ENCODE peak calls at places on chromosomes 1 and 21, in eight cellular contexts. Y is A549; J is tibial artery; H is CD8-positive, alpha-beta T cell; S is right lobe of liver; K is heart right ventricle; Q is small intestine; E is GM23248. F is an unnamed sample.
A peak's percentile ranks its signal among the peaks of the same experiment; 100 is the strongest.

GRCh38 chr1:15617874-15618684 is 821 bp downstream of the DDI2 start:
- DNase-seq in Y (no peak), J (peak; percentile 38), H (peak; percentile 52), S (no peak), K (peak; percentile 32), Q (peak; percentile 77), E (peak; percentile 50), F (no peak)

GRCh38 chr1:55813619-55814018 is 598.5 kb upstream of the USP24 start:
- DNase-seq in Y (peak; percentile 12), J (peak; percentile 75), H (no peak), S (peak; percentile 86), K (peak; percentile 59), Q (no peak), E (peak; percentile 79), F (no peak)

GRCh38 chr1:111603979-111604378 is 15.6 kb upstream of the RAP1A start:
- DNase-seq in Y (no peak), J (no peak), H (peak; percentile 81), S (no peak), K (no peak), Q (peak; percentile 69), E (no peak), F (no peak)

GRCh38 chr1:222794656-222795474 is 20.0 kb upstream of the DISP1 start:
- DNase-seq in Y (peak; percentile 49), J (no peak), H (no peak), S (peak; percentile 71), K (no peak), Q (peak; percentile 82), E (peak; percentile 30), F (no peak)

GRCh38 chr1:205279986-205280385 is 41.6 kb downstream of the NUAK2 start:
- DNase-seq in Y (no peak), J (no peak), H (no peak), S (no peak), K (no peak), Q (peak; percentile 44), E (no peak), F (no peak)

GRCh38 chr1:116710326-116711060 is 43.0 kb upstream of the IGSF3 start:
- DNase-seq in Y (no peak), J (no peak), H (no peak), S (no peak), K (no peak), Q (no peak), E (no peak), F (no peak)

GRCh38 chr1:24955161-24955560 is 25.1 kb upstream of the RUNX3 start:
- DNase-seq in Y (no peak), J (no peak), H (peak; percentile 72), S (no peak), K (no peak), Q (peak; percentile 38), E (peak; percentile 70), F (no peak)

GRCh38 chr1:182833271-182833670 is 5.9 kb upstream of the DHX9 start:
- DNase-seq in Y (no peak), J (no peak), H (no peak), S (no peak), K (no peak), Q (no peak), E (peak; percentile 54), F (no peak)

GRCh38 chr21:41834926-41835663 is 44.0 kb downstream of the PRDM15 start:
- DNase-seq in Y (no peak), J (no peak), H (no peak), S (no peak), K (no peak), Q (no peak), E (no peak), F (no peak)

GRCh38 chr1:8065369-8065768 is 39.3 kb upstream of the ERRFI1 start:
- DNase-seq in Y (no peak), J (no peak), H (no peak), S (no peak), K (no peak), Q (no peak), E (no peak), F (no peak)

GRCh38 chr1:60670313-60670712 is 412.0 kb upstream of the NFIA start:
- DNase-seq in Y (no peak), J (no peak), H (no peak), S (no peak), K (no peak), Q (no peak), E (no peak), F (no peak)

GRCh38 chr1:202501281-202501680 is 152.8 kb downstream of the PPP1R12B start:
- DNase-seq in Y (peak; percentile 41), J (no peak), H (no peak), S (no peak), K (no peak), Q (peak; percentile 29), E (peak; percentile 41), F (no peak)

DNA sequence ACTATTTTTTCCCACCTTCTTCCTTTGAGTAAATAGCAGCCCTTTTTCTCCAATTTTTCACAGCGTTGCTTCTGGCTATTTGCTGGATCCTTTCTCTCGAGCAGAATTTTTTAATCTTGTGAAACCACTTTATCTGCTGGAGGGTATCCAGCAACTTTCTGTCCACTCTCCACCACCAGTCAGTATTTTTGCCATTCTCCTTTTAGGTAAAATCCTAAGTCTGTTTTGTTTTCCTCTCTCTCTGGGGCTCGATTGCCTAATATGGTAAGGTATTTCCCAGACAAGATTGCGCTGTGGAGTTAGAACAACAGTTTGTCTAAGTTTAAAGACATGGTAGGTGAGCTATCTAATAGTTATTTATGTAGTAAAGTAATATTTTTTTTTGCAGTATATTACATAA is 156.9 kb downstream of the PPP1R12B start:
- DNase-seq in Y (no peak), J (peak; percentile 25), H (no peak), S (no peak), K (no peak), Q (no peak), E (peak; percentile 72), F (no peak)
- H3K27ac ChIP-seq in Y (no peak overlapping the region), J (peak overlapping the region; percentile 67), H (no peak overlapping the region), S (peak overlapping the region; percentile 61), K (peak overlapping the region; percentile 85), Q (peak overlapping the region; percentile 49), E (peak overlapping the region; percentile 58), F (no peak overlapping the region)

DNA sequence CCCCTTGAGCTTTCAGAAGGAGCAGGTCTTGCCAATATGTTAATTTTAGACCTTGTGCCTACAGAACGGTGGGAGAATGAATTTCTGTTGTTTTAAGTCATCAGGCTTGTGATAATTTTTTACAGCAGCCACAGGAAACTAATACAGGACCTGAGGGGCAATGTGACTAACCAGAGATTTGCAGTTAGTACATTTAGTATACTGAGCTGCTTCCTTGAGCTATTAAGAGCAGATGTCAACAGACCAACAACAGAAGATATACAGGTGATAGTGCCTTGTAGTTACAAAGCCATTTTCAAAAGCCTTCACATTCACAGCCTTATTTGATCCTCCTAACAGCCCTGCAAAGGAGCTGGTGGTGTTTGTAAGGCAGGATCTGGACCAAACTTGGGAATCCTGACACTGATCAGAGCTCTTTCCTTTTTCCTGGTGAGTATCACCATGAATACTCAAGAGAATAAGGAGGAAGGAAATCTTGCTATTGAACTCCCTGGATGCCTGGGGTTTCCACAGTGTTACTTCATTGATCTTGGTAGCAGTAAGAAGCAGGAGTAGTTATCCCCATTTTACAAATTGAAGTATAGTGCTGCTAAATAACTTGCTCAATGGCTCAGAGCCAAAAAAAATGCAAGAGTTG is 4.7 kb upstream of the SLAMF1 start:
- DNase-seq in Y (no peak), J (no peak), H (no peak), S (no peak), K (no peak), Q (no peak), E (no peak), F (no peak)
- H3K27ac ChIP-seq in Y (no peak overlapping the region), J (no peak overlapping the region), H (no peak overlapping the region), S (no peak overlapping the region), K (no peak overlapping the region), Q (no peak overlapping the region), E (no peak overlapping the region), F (no peak overlapping the region)

DNA sequence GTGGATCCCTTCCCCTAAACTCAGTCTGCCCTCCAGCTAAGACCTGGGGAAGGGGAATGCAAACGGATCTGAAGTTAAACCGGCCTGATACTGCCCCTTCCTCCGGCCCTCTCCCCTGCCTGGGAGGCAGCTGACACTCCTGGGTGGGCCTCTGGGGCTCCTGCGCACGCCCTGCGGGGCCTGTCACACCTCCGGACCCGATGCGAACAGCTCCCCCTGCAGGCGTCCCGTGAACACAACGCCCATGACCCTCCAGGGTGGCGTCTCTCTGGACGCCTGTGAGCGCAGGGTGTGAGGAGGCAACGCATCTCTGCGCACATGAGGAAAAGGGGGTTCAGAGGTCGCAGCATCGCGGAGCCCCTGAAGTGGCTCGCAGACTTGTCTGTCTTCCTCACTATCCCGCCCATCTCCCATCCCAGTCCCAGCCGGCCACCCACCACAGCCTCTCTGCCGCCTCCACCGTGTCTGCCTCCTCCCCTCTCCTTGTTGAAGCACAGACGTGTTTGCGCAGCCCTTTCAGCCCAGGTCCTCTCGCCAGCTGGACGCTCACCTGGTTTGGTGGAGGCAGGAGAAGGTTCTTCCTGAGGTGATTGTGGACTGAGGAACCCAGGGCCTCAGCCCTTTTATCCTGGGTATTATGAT is 421 bp upstream of the LCE3A start:
- DNase-seq in Y (no peak), J (no peak), H (no peak), S (peak; percentile 51), K (no peak), Q (no peak), E (peak; percentile 23), F (no peak)
- H3K27ac ChIP-seq in Y (no peak overlapping the region), J (no peak overlapping the region), H (no peak overlapping the region), S (no peak overlapping the region), K (no peak overlapping the region), Q (no peak overlapping the region), E (no peak overlapping the region), F (no peak overlapping the region)

GRCh38 chr21:43865471-43866181 is 603 bp downstream of the AGPAT3 start:
- DNase-seq in Y (no peak), J (no peak), H (peak; percentile 52), S (peak; percentile 77), K (peak; percentile 47), Q (peak; percentile 75), E (peak; percentile 66), F (no peak)

GRCh38 chr21:43867332-43867703 is 2.3 kb downstream of the AGPAT3 start:
- DNase-seq in Y (no peak), J (no peak), H (no peak), S (no peak), K (no peak), Q (no peak), E (no peak), F (no peak)

GRCh38 chr21:43866233-43866632 is 1.2 kb downstream of the AGPAT3 start:
- DNase-seq in Y (no peak), J (no peak), H (peak; percentile 44), S (no peak), K (peak; percentile 58), Q (peak; percentile 43), E (peak; percentile 76), F (no peak)

GRCh38 chr21:43867936-43868335 is 2.9 kb downstream of the AGPAT3 start:
- DNase-seq in Y (no peak), J (no peak), H (no peak), S (peak; percentile 75), K (no peak), Q (peak; percentile 55), E (no peak), F (no peak)

DNA sequence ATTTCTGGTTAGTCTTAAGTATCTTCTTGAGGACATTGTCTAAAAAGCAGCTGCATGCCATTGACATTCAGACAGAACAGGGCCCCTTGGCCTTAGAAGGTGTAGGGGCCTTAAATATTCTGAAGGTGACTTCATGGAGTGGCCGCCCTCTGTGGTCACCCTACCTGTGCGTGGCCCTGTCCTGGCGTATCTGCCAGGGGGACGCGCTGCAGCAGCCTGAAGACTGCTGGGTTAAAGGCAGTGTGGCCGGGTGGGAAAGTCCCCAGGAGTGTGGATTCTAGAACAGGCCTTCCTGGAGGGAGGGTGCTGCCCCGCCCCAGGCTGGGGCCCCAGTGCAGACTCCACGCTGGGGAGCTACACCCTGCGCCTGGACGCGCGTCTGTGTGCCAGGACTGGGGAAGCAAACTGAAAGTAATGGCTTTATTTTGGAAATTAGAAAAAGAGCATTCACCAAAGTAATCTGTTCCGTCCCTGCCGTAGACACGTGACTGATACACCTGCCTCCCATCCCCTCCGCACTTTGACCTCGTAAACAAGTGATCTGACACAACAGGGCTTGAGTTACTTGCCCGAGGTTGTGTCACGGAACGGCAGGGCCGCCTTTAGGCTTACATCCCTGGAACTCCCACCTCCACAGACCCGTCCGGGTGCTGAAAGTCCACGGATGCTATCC is 1.8 kb downstream of the AGPAT3 start:
- DNase-seq in Y (no peak), J (no peak), H (peak; percentile 38), S (peak; percentile 91), K (no peak), Q (peak; percentile 94), E (no peak), F (no peak)
- H3K27ac ChIP-seq in Y (peak overlapping the region; percentile 96), J (peak overlapping the region; percentile 83), H (peak overlapping the region; percentile 45), S (peak overlapping the region; percentile 89), K (peak overlapping the region; percentile 92), Q (peak overlapping the region; percentile 89), E (peak overlapping the region; percentile 59), F (peak overlapping the region; percentile 44)